ENCODE peak calls at places on chromosomes 5 and 9, in four cellular contexts. O is foreskin fibroblast, N is neural progenitor cell, Y is spleen. T is an unnamed sample.

GRCh38 chr9:131762356-131762932 is 22.6 kb upstream of the RAPGEF1 start:
- DNase-seq in O (peak), N (peak), Y (peak), T (peak)

GRCh38 chr5:166595274-166595951 is 1696.0 kb upstream of the WWC1 start:
- DNase-seq in O (no peak), N (peak), Y (no peak), T (no peak)

GRCh38 chr5:181186902-181187499 is 18.0 kb downstream of the TRIM7 start:
- DNase-seq in O (no peak), N (no peak), Y (peak), T (no peak)

GRCh38 chr9:116238225-116238624 is 84.6 kb downstream of the PAPPA start:
- DNase-seq in O (peak), N (no peak), Y (no peak), T (no peak)

GRCh38 chr9:109901191-109901590 is 121.2 kb downstream of the PALM2AKAP2 start:
- DNase-seq in O (peak), N (no peak), Y (no peak), T (no peak)

GRCh38 chr5:154467655-154468354 is 10.2 kb downstream of the HAND1 start:
- DNase-seq in O (peak), N (peak), Y (peak), T (peak)

GRCh38 chr9:122248448-122248865 is 16.2 kb downstream of the RBM18 start:
- DNase-seq in O (no peak), N (no peak), Y (no peak), T (no peak)

GRCh38 chr9:82168585-82168984 is 180.0 kb downstream of the SPATA31D1 start:
- DNase-seq in O (no peak), N (no peak), Y (no peak), T (no peak)

GRCh38 chr9:121670447-121670846 is 19.0 kb downstream of the DAB2IP start:
- DNase-seq in O (no peak), N (no peak), Y (peak), T (no peak)

GRCh38 chr5:2752059-2752874 is 790 bp upstream of the IRX2 start:
- DNase-seq in O (peak), N (peak), Y (no peak), T (peak)

GRCh38 chr9:89940625-89941024 is 335.8 kb downstream of the GADD45G start:
- DNase-seq in O (no peak), N (no peak), Y (no peak), T (no peak)

GRCh38 chr9:37426846-37427245 is 4.3 kb downstream of the GRHPR start:
- DNase-seq in O (no peak), N (no peak), Y (no peak), T (no peak)

GRCh38 chr5:177186645-177187044 is 53.1 kb downstream of the NSD1 start:
- DNase-seq in O (no peak), N (no peak), Y (no peak), T (no peak)

GRCh38 chr9:136342191-136343120 is 15.1 kb downstream of the GPSM1 start:
- DNase-seq in O (peak), N (peak), Y (peak), T (no peak)

GRCh38 chr5:150409638-150410523 is 2.8 kb downstream of the CD74 start:
- DNase-seq in O (peak), N (peak), Y (peak), T (peak)

GRCh38 chr5:167050568-167051214 is 1240.8 kb upstream of the WWC1 start:
- DNase-seq in O (peak), N (no peak), Y (no peak), T (no peak)

GRCh38 chr5:82018462-82018861 is 46.6 kb downstream of the ATG10 start:
- DNase-seq in O (no peak), N (peak), Y (no peak), T (no peak)

GRCh38 chr9:129335456-129336129 is 157.5 kb upstream of the IER5L start:
- DNase-seq in O (no peak), N (no peak), Y (no peak), T (no peak)

GRCh38 chr5:179115307-179115706 is 55.1 kb downstream of the ZNF354C start:
- DNase-seq in O (no peak), N (no peak), Y (peak), T (no peak)

GRCh38 chr9:121279841-121280388 is 12.0 kb downstream of the GSN start:
- DNase-seq in O (no peak), N (no peak), Y (no peak), T (no peak)

GRCh38 chr5:18764161-18764560 is 1129.9 kb downstream of the TAF11L14 start:
- DNase-seq in O (no peak), N (no peak), Y (no peak), T (no peak)

GRCh38 chr9:99851028-99851822 is 29.5 kb downstream of the NR4A3 start:
- DNase-seq in O (no peak), N (no peak), Y (no peak), T (no peak)

GRCh38 chr9:73183917-73184861 is 32.5 kb downstream of the ANXA1 start:
- DNase-seq in O (no peak), N (peak), Y (no peak), T (no peak)

GRCh38 chr5:35438288-35438687 is 179.4 kb upstream of the SPEF2 start:
- DNase-seq in O (no peak), N (no peak), Y (no peak), T (no peak)

GRCh38 chr5:73565166-73565968 is at the start of the genes ANKRA2 and UTP15:
- DNase-seq in O (peak), N (peak), Y (peak), T (peak)

GRCh38 chr5:9034671-9035070 is 511.2 kb downstream of the SEMA5A start:
- DNase-seq in O (no peak), N (no peak), Y (no peak), T (no peak)

GRCh38 chr5:82004511-82004910 is 32.7 kb downstream of the ATG10 start:
- DNase-seq in O (peak), N (no peak), Y (no peak), T (no peak)

GRCh38 chr9:129318121-129319075 is 140.3 kb upstream of the IER5L start:
- DNase-seq in O (no peak), N (peak), Y (peak), T (peak)

DNA sequence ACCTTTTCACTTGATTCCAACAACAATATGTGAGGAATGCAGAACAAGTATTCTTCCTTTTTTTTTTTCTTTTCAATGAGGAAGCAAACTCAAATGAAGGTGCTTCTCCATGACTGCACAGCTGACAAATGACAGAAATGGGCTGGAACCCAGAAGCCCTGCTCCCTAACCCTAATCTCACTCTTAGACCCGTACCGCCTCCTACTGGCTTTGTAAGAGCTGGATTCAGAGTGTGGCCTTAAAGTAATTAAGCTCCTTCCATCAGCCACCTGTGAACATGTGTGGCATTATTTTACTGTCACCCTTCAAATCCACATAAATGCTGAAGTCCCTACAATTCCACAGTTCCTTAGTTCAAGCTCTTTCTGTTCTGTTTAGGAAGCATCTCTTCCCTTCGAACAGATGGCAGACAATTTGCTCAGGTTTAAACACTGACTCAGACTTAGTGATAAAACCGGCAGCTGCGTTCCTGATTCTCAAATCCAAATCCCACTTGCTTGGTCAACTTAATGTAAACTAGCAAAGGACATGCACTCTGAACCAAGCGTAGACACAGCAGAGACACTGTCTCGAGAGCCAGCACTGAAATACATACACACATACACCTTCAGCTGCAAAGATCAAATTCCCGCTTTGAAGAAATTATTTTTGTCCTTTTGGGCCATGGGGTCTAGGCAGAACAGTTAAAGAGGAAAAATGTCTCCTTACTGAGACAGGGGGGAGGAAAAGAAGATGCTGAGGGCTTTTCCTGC is 316.7 kb upstream of the TLE4 start:
- DNase-seq in O (no peak), N (peak), Y (no peak), T (no peak)
- TF ChIP-seq CTCF in O (peak), N (peak), Y (no peak), T (no peak)

DNA sequence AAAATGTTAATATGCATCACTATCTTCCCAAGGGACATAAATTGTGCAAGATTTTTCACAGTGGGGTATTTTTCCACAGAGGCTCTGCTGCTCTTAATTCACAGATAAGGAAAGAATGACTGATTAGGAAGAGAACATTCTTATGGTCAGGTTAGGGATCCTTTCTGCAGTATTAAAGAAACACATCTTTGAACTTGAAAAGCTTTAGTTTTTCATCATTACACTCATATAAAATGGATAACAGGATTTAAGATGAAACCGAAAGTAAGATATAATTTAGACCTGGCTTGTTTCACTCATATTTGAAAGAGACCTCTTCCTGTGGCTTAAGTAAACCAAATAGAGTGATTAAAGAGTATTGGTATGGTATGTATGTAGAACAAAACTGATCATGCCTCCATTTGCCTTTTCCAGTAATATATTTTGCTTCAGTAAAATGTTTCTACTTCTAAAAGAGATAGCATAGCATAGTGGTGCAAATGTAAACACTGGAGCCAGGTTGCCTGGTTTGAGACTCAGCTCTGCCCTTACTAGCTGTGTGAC is 160.0 kb downstream of the PRR16 start:
- DNase-seq in O (no peak), N (no peak), Y (no peak), T (no peak)
- H3K4me3 ChIP-seq in O (peak), N (no peak), Y (no peak), T (no peak)

GRCh38 chr5:133365326-133365725 is 247.0 kb downstream of the FSTL4 start:
- DNase-seq in O (no peak), N (peak), Y (no peak), T (no peak)
- TF ChIP-seq CTCF in O (no peak), N (peak), Y (no peak), T (peak)

GRCh38 chr5:153066281-153066680 is 424.2 kb upstream of the GRIA1 start:
- DNase-seq in O (no peak), N (no peak), Y (no peak), T (no peak)

GRCh38 chr5:153067869-153068268 is 422.6 kb upstream of the GRIA1 start:
- DNase-seq in O (no peak), N (no peak), Y (no peak), T (no peak)
- H3K4me3 ChIP-seq in O (no peak), N (no peak), Y (no peak), T (no peak)